ENCODE peak calls at places on chromosome 16, in four cellular contexts. E, S, A and X are unnamed samples. For H3K36me3, the result is how much of the 10 kb centered on the place peaks cover.

GRCh38 chr16:17104654-17105053 is 366.1 kb downstream of the XYLT1 start:
- DNase-seq in E (no peak), S (no peak), A (no peak), X (no peak)

GRCh38 chr16:78290498-78291271 is 191.2 kb downstream of the WWOX start:
- DNase-seq in E (no peak), S (no peak), A (no peak), X (no peak)

GRCh38 chr16:70018254-70018653 is 67.1 kb downstream of the CLEC18A start:
- DNase-seq in E (peak), S (peak), A (no peak), X (peak)

GRCh38 chr16:88432753-88433152 is 20.3 kb upstream of the ZFPM1 start:
- DNase-seq in E (no peak), S (no peak), A (no peak), X (no peak)

GRCh38 chr16:55873122-55873521 is 2.1 kb downstream of the CES5A start:
- DNase-seq in E (no peak), S (no peak), A (no peak), X (no peak)

GRCh38 chr16:17083628-17084027 is 387.1 kb downstream of the XYLT1 start:
- DNase-seq in E (no peak), S (no peak), A (no peak), X (no peak)

GRCh38 chr16:11439216-11439615 is 94.0 kb downstream of the RMI2 start:
- DNase-seq in E (no peak), S (no peak), A (no peak), X (no peak)

GRCh38 chr16:29316673-29317237 is 89.8 kb downstream of the NPIPB11 start:
- DNase-seq in E (no peak), S (no peak), A (no peak), X (no peak)

GRCh38 chr16:49827806-49828428 is 28.0 kb downstream of the ZNF423 start:
- DNase-seq in E (no peak), S (no peak), A (no peak), X (no peak)

GRCh38 chr16:88459366-88460055 is 6.4 kb downstream of the ZFPM1 start:
- DNase-seq in E (no peak), S (no peak), A (no peak), X (no peak)

GRCh38 chr16:81616321-81617020 is 162.6 kb upstream of the PLCG2 start:
- DNase-seq in E (peak), S (no peak), A (peak), X (peak)

GRCh38 chr16:4561565-4561964 is 5.4 kb downstream of the C16orf96 start:
- DNase-seq in E (no peak), S (no peak), A (no peak), X (no peak)

GRCh38 chr16:11251525-11252481 is 4.2 kb downstream of the SOCS1 start:
- DNase-seq in E (no peak), S (no peak), A (peak), X (no peak)

GRCh38 chr16:19503461-19504075 is 18.3 kb downstream of the GDE1 start:
- DNase-seq in E (no peak), S (no peak), A (no peak), X (no peak)

GRCh38 chr16:24677388-24677787 is 52.1 kb upstream of the TNRC6A start:
- DNase-seq in E (no peak), S (no peak), A (no peak), X (no peak)

GRCh38 chr16:2388875-2389433 is 40.3 kb upstream of the CCNF start:
- DNase-seq in E (no peak), S (peak), A (peak), X (no peak)

GRCh38 chr16:6684076-6684673 is 648.5 kb upstream of the RBFOX1 start:
- DNase-seq in E (peak), S (peak), A (no peak), X (peak)

GRCh38 chr16:21145738-21146137 is 4.9 kb downstream of the DNAH3 start:
- DNase-seq in E (no peak), S (no peak), A (no peak), X (no peak)

GRCh38 chr16:85750021-85750826 is 672 bp downstream of the C16orf74 start:
- DNase-seq in E (peak), S (peak), A (peak), X (peak)

GRCh38 chr16:75580-76501 is 2.2 kb upstream of the MPG start:
- DNase-seq in E (peak), S (no peak), A (peak), X (peak)
- TF ChIP-seq CTCF in E (peak), S (no peak), A (no peak), X (no peak)

DNA sequence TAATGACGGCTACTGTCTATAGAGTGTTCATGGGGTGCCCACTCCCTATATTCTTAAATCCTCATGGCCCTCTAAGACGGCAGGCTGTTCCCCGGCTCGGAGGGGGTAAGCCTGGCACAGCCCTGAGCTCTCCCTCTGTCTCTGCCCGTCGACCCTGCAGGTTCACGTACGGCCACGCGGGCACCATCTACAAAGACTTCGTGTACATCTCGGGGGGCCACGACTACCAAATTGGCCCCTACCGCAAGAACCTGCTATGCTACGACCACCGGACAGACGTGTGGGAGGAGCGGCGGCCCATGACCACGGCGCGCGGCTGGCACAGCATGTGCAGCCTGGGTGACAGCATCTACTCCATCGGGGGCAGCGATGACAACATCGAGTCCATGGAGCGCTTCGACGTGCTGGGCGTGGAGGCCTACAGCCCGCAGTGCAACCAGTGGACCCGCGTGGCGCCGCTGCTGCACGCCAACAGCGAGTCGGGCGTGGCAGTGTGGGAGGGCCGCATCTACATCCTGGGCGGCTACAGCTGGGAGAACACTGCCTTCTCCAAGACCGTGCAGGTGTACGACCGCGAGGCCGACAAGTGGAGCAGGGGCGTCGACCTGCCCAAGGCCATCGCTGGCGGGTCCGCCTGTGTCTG is 13.2 kb downstream of the KLHL36 start:
- DNase-seq in E (no peak), S (no peak), A (no peak), X (no peak)
- H3K36me3 ChIP-seq in E (half or more), S (under half), A (half or more), X (under half)

DNA sequence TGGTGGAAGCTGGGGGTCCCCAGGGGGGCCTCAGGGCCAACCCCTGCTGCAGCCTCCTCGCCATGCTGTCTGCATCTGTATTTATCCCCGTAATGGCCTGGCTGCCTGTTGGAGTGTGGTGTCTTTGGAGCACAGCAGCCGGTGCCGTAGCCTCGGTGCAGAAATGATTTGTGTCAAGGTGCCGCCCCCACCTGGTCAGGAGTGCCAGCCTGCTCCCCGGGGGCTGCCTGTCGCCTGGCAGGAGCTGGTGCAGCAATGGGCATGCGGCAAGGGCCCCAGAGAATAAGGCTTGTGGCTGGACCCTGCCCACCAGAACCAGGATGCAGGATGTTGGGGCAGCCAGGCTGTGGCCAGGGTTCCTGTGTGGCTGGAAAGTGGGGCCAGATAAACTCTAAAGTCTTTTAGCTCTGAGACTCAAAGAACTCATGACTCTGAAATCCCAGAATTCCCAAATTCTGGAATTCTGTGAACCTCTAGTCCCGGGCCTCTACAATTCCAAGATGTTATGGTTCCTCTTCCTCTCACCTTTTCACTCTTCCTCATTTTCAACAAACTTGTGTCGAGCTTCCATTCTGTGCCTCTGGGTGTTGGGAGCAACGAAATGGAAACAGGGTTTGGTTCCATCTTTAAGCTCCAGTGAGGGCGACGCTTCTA is 5.9 kb downstream of the CPNE2 start:
- DNase-seq in E (no peak), S (no peak), A (no peak), X (no peak)
- H3K27ac ChIP-seq in E (no peak), S (no peak), A (no peak), X (no peak)

DNA sequence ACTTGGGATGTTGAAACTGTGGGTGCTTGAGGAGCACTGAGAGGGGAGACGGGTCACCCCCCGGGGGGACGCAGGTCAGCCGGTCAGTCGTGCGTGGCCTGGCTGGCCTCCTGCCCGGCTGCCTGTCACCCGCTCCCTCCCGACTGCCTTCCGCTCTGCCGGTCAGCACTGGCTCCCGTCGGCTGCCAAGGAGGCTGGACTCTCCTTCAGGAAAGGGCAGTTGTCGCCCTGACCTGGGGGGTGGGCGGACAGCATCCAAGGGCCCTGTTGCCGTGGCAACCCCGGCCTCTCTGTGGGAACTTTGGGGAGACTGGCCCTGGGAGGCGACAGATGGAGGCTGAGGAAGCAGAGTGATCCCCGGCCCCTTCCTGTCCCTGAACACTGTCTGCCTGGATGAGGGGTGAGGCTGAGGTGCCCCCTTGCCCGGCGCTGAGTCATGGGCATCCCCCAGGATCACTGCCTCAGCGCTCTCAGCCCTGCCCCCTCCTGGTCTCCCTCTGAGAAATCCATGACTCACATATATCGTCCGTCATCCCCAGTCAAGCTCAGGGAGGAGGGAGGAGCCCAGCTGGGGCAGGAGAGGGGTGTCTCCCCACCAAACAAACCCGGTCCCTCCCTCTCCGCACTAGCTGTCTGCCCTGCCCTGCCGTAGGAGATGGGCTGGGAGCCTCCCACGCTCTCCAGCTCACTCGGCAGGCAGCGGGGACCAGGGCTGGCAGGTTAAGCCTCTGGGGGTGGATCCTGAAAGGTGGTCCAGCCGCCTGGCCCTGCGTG is at the start of gene ADGRG1:
- DNase-seq in E (peak), S (peak), A (peak), X (peak)
- TF ChIP-seq CTCF in E (peak), S (peak), A (no peak), X (no peak)